ENCODE peak calls at places on chromosomes 12 and 14, in nine cellular contexts. W is progenitor cell of endocrine pancreas, Y is body of pancreas, C is GM12864, G is upper lobe of right lung, A is testis, S is HCT116, K is A549, P is GM13976. F is an unnamed sample.

GRCh38 chr12:95217377-95218163 is at the start of the genes FGD6 and VEZT:
- DNase-seq in W (peak; percentile 97), Y (peak; percentile 98), C (peak; percentile 97), G (peak; percentile 99), A (peak; percentile 99), S (peak; percentile 98), K (peak; percentile 99), P (peak; percentile 95), F (peak; percentile 95)

GRCh38 chr14:101402936-101403660 is 158.2 kb upstream of the DIO3 start:
- DNase-seq in W (no peak), Y (no peak), C (no peak), G (no peak), A (no peak), S (no peak), K (no peak), P (peak; percentile 10), F (no peak)

GRCh38 chr14:28254768-28255167 is 511.8 kb upstream of the FOXG1 start:
- DNase-seq in W (no peak), Y (no peak), C (no peak), G (no peak), A (no peak), S (no peak), K (no peak), P (no peak), F (no peak)

GRCh38 chr14:79971330-79971729 is 240.0 kb downstream of the DIO2 start:
- DNase-seq in W (no peak), Y (no peak), C (no peak), G (no peak), A (no peak), S (no peak), K (peak; percentile 3), P (no peak), F (no peak)

GRCh38 chr12:130519-130918 is 64.0 kb downstream of the IQSEC3 start:
- DNase-seq in W (no peak), Y (no peak), C (no peak), G (no peak), A (no peak), S (no peak), K (no peak), P (no peak), F (no peak)

GRCh38 chr12:53006810-53007742 is 820 bp downstream of the EIF4B start:
- DNase-seq in W (peak; percentile 48), Y (peak; percentile 78), C (peak; percentile 49), G (peak; percentile 90), A (peak; percentile 88), S (peak; percentile 34), K (peak; percentile 93), P (peak; percentile 81), F (peak; percentile 71)

GRCh38 chr14:104803916-104804371 is 3.0 kb downstream of the ZBTB42 start:
- DNase-seq in W (no peak), Y (peak; percentile 16), C (no peak), G (no peak), A (no peak), S (no peak), K (no peak), P (no peak), F (no peak)

GRCh38 chr14:21913759-21914158 is 240.1 kb upstream of the OR4E1 start:
- DNase-seq in W (peak; percentile 16), Y (peak; percentile 34), C (peak; percentile 55), G (no peak), A (peak; percentile 85), S (peak; percentile 71), K (peak; percentile 93), P (peak; percentile 8), F (peak; percentile 39)

GRCh38 chr12:20451759-20452158 is 83.4 kb downstream of the PDE3A start:
- DNase-seq in W (no peak), Y (no peak), C (no peak), G (no peak), A (no peak), S (no peak), K (peak; percentile 50), P (no peak), F (no peak)

GRCh38 chr12:106046947-106047346 is 91.8 kb downstream of the NUAK1 start:
- DNase-seq in W (no peak), Y (no peak), C (no peak), G (no peak), A (no peak), S (no peak), K (no peak), P (no peak), F (no peak)

GRCh38 chr14:80004871-80005270 is 206.4 kb downstream of the DIO2 start:
- DNase-seq in W (no peak), Y (no peak), C (no peak), G (no peak), A (no peak), S (no peak), K (no peak), P (no peak), F (no peak)

GRCh38 chr12:87929346-87929745 is 99.9 kb downstream of the C12orf50 start:
- DNase-seq in W (no peak), Y (no peak), C (no peak), G (no peak), A (no peak), S (no peak), K (no peak), P (no peak), F (no peak)

GRCh38 chr14:58747181-58747580 is 109.4 kb downstream of the DACT1 start:
- DNase-seq in W (no peak), Y (peak; percentile 43), C (no peak), G (peak; percentile 73), A (peak; percentile 27), S (no peak), K (peak; percentile 64), P (no peak), F (no peak)

GRCh38 chr14:20512139-20512905 is 7.0 kb downstream of the RNASE10 start:
- DNase-seq in W (no peak), Y (no peak), C (no peak), G (no peak), A (no peak), S (no peak), K (no peak), P (no peak), F (no peak)

GRCh38 chr12:26614217-26614616 is 218.8 kb downstream of the ITPR2 start:
- DNase-seq in W (no peak), Y (peak; percentile 18), C (no peak), G (no peak), A (peak; percentile 29), S (peak; percentile 8), K (peak; percentile 49), P (peak; percentile 20), F (peak; percentile 6)

GRCh38 chr12:119589634-119590033 is 3.9 kb upstream of the TMEM233 start:
- DNase-seq in W (no peak), Y (no peak), C (no peak), G (no peak), A (no peak), S (no peak), K (no peak), P (no peak), F (no peak)
- TF ChIP-seq CTCF in W (no peak), Y (no peak), C (no peak), G (no peak), A (no peak), S (no peak), K (no peak), P (no peak), F (no peak)

GRCh38 chr12:63098851-63099250 is 52.1 kb downstream of the AVPR1A start:
- DNase-seq in W (no peak), Y (no peak), C (no peak), G (no peak), A (no peak), S (no peak), K (peak; percentile 29), P (no peak), F (no peak)
- TF ChIP-seq CTCF in W (no peak), Y (no peak), C (no peak), G (no peak), A (no peak), S (no peak), K (peak; percentile 11), P (no peak), F (no peak)

GRCh38 chr14:78016532-78016931 is 153.6 kb upstream of the NRXN3 start:
- DNase-seq in W (no peak), Y (no peak), C (no peak), G (no peak), A (no peak), S (no peak), K (no peak), P (no peak), F (no peak)

GRCh38 chr14:78023112-78023511 is 147.1 kb upstream of the NRXN3 start:
- DNase-seq in W (no peak), Y (no peak), C (no peak), G (no peak), A (no peak), S (no peak), K (no peak), P (no peak), F (no peak)

GRCh38 chr14:78018283-78018682 is 151.9 kb upstream of the NRXN3 start:
- DNase-seq in W (no peak), Y (no peak), C (no peak), G (no peak), A (no peak), S (no peak), K (no peak), P (no peak), F (no peak)

GRCh38 chr14:78022059-78022458 is 148.1 kb upstream of the NRXN3 start:
- DNase-seq in W (peak; percentile 56), Y (peak; percentile 39), C (peak; percentile 55), G (peak; percentile 80), A (peak; percentile 84), S (peak; percentile 67), K (peak; percentile 80), P (peak; percentile 53), F (peak; percentile 63)
- TF ChIP-seq CTCF in W (peak; percentile 73), Y (peak; percentile 46), C (peak; percentile 82), G (peak; percentile 53), A (peak; percentile 57), S (peak; percentile 42), K (peak; percentile 52), P (peak; percentile 33), F (peak; percentile 38)

GRCh38 chr12:121918679-121919038 is 267 bp downstream of the CFAP251 start:
- DNase-seq in W (no peak), Y (no peak), C (no peak), G (no peak), A (no peak), S (no peak), K (no peak), P (no peak), F (no peak)

GRCh38 chr12:121917950-121918678 is at the start of gene CFAP251:
- DNase-seq in W (peak; percentile 83), Y (peak; percentile 100), C (peak; percentile 70), G (peak; percentile 99), A (peak; percentile 95), S (peak; percentile 85), K (no peak), P (peak; percentile 97), F (peak; percentile 96)

GRCh38 chr12:121915841-121916321 is 2.5 kb upstream of the CFAP251 start:
- DNase-seq in W (no peak), Y (no peak), C (no peak), G (no peak), A (no peak), S (no peak), K (no peak), P (no peak), F (no peak)

GRCh38 chr12:121921106-121921505 is 2.7 kb downstream of the CFAP251 start:
- DNase-seq in W (no peak), Y (no peak), C (no peak), G (no peak), A (no peak), S (no peak), K (no peak), P (no peak), F (no peak)

DNA sequence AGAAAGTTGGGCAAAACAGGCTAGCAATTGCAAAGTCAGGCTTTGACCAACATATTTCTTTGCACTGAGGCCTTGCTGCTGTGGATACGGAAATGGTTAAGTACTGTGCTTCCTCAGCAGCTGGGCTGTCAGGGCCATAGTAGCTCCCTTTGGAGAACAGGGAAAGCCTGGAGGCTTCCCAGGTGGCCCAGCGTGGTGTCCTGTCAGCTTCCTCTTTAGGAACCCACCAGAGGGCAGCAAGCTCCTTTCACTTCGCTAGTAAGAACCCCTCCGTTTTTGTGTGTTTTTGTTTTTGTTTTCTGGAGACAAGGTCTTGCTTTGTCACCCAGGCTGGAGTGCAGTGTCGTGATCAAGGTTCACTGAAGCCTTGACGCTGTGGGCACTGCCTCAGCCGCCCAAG is 1.7 kb upstream of the CFAP251 start:
- DNase-seq in W (no peak), Y (no peak), C (no peak), G (no peak), A (peak; percentile 33), S (no peak), K (peak; percentile 62), P (no peak), F (no peak)
- TF ChIP-seq CTCF in W (peak; percentile 36), Y (no peak), C (peak; percentile 35), G (peak; percentile 27), A (no peak), S (no peak), K (peak; percentile 29), P (peak; percentile 1), F (no peak)